ENCODE peak calls at places on chromosome 7, in ten cellular contexts. One of them, this sample, is unnamed.
A peak's percentile ranks its signal among the peaks of the same experiment; 100 is the strongest.

GRCh38 chr7:131238260-131238940 is 89.3 kb upstream of the MKLN1 start:
- DNase-seq in NCI-H2081 treated with DMSO at 0.1 percent for 48 hours: no peak
- DNase-seq in uterus: no peak
- DNase-seq in omental fat pad: no peak
- DNase-seq in dorsolateral prefrontal cortex: no peak
- DNase-seq in A549: peak; percentile 87
- DNase-seq in CD4-positive, alpha-beta T cell: no peak
- DNase-seq in psoas muscle: no peak
- DNase-seq in GM03348: peak; percentile 52
- DNase-seq in tibial artery: no peak
- DNase-seq in this sample: no peak

GRCh38 chr7:55112056-55112455 is 93.2 kb downstream of the EGFR start:
- DNase-seq in A549: no peak
- DNase-seq in omental fat pad: no peak
- DNase-seq in dorsolateral prefrontal cortex: no peak
- DNase-seq in GM03348: no peak
- DNase-seq in uterus: no peak
- DNase-seq in CD4-positive, alpha-beta T cell: no peak
- DNase-seq in tibial artery: no peak
- DNase-seq in NCI-H2081 treated with DMSO at 0.1 percent for 48 hours: no peak
- DNase-seq in psoas muscle: no peak
- DNase-seq in this sample: no peak

GRCh38 chr7:54799792-54800191 is 40.8 kb upstream of the SEC61G start:
- DNase-seq in NCI-H2081 treated with DMSO at 0.1 percent for 48 hours: no peak
- DNase-seq in GM03348: no peak
- DNase-seq in uterus: no peak
- DNase-seq in psoas muscle: no peak
- DNase-seq in omental fat pad: no peak
- DNase-seq in CD4-positive, alpha-beta T cell: no peak
- DNase-seq in A549: no peak
- DNase-seq in tibial artery: no peak
- DNase-seq in dorsolateral prefrontal cortex: no peak
- DNase-seq in this sample: no peak

GRCh38 chr7:40493609-40494041 is 358.8 kb downstream of the SUGCT start:
- DNase-seq in GM03348: peak; percentile 72
- DNase-seq in dorsolateral prefrontal cortex: no peak
- DNase-seq in A549: no peak
- DNase-seq in omental fat pad: no peak
- DNase-seq in psoas muscle: no peak
- DNase-seq in NCI-H2081 treated with DMSO at 0.1 percent for 48 hours: no peak
- DNase-seq in tibial artery: no peak
- DNase-seq in CD4-positive, alpha-beta T cell: no peak
- DNase-seq in uterus: no peak
- DNase-seq in this sample: no peak

GRCh38 chr7:140506788-140507464 is 27.6 kb upstream of the MKRN1 start:
- DNase-seq in CD4-positive, alpha-beta T cell: no peak
- DNase-seq in dorsolateral prefrontal cortex: no peak
- DNase-seq in uterus: peak; percentile 52
- DNase-seq in NCI-H2081 treated with DMSO at 0.1 percent for 48 hours: peak; percentile 87
- DNase-seq in GM03348: peak; percentile 80
- DNase-seq in tibial artery: peak; percentile 80
- DNase-seq in psoas muscle: peak; percentile 23
- DNase-seq in omental fat pad: no peak
- DNase-seq in A549: peak; percentile 27
- DNase-seq in this sample: no peak

GRCh38 chr7:133481676-133482075 is 228.8 kb downstream of the EXOC4 start:
- DNase-seq in psoas muscle: no peak
- DNase-seq in NCI-H2081 treated with DMSO at 0.1 percent for 48 hours: no peak
- DNase-seq in dorsolateral prefrontal cortex: no peak
- DNase-seq in CD4-positive, alpha-beta T cell: no peak
- DNase-seq in omental fat pad: no peak
- DNase-seq in tibial artery: no peak
- DNase-seq in A549: peak; percentile 1
- DNase-seq in GM03348: peak; percentile 55
- DNase-seq in uterus: no peak
- DNase-seq in this sample: no peak

GRCh38 chr7:2042650-2043049 is 190.1 kb downstream of the MAD1L1 start:
- DNase-seq in omental fat pad: no peak
- DNase-seq in CD4-positive, alpha-beta T cell: no peak
- DNase-seq in psoas muscle: peak; percentile 2
- DNase-seq in dorsolateral prefrontal cortex: no peak
- DNase-seq in uterus: no peak
- DNase-seq in NCI-H2081 treated with DMSO at 0.1 percent for 48 hours: no peak
- DNase-seq in A549: no peak
- DNase-seq in GM03348: no peak
- DNase-seq in tibial artery: peak; percentile 37
- DNase-seq in this sample: no peak

GRCh38 chr7:95472521-95473160 is 13.1 kb upstream of the ASB4 start:
- DNase-seq in uterus: no peak
- DNase-seq in omental fat pad: no peak
- DNase-seq in dorsolateral prefrontal cortex: no peak
- DNase-seq in A549: no peak
- DNase-seq in tibial artery: no peak
- DNase-seq in CD4-positive, alpha-beta T cell: no peak
- DNase-seq in GM03348: peak; percentile 33
- DNase-seq in psoas muscle: no peak
- DNase-seq in NCI-H2081 treated with DMSO at 0.1 percent for 48 hours: peak; percentile 46
- DNase-seq in this sample: no peak

GRCh38 chr7:106503626-106504025 is 157.3 kb downstream of the CCDC71L start:
- DNase-seq in GM03348: no peak
- DNase-seq in CD4-positive, alpha-beta T cell: no peak
- DNase-seq in uterus: no peak
- DNase-seq in NCI-H2081 treated with DMSO at 0.1 percent for 48 hours: no peak
- DNase-seq in A549: no peak
- DNase-seq in tibial artery: no peak
- DNase-seq in psoas muscle: no peak
- DNase-seq in dorsolateral prefrontal cortex: no peak
- DNase-seq in omental fat pad: no peak
- DNase-seq in this sample: no peak

GRCh38 chr7:112448891-112449290 is 1.4 kb upstream of the IFRD1 start:
- DNase-seq in uterus: no peak
- DNase-seq in tibial artery: no peak
- DNase-seq in NCI-H2081 treated with DMSO at 0.1 percent for 48 hours: no peak
- DNase-seq in psoas muscle: no peak
- DNase-seq in omental fat pad: no peak
- DNase-seq in A549: no peak
- DNase-seq in GM03348: no peak
- DNase-seq in dorsolateral prefrontal cortex: no peak
- DNase-seq in CD4-positive, alpha-beta T cell: no peak
- DNase-seq in this sample: no peak

GRCh38 chr7:27921081-27921836 is 181.3 kb downstream of the TAX1BP1 start:
- DNase-seq in uterus: no peak
- DNase-seq in dorsolateral prefrontal cortex: no peak
- DNase-seq in tibial artery: no peak
- DNase-seq in CD4-positive, alpha-beta T cell: no peak
- DNase-seq in omental fat pad: no peak
- DNase-seq in A549: peak; percentile 82
- DNase-seq in GM03348: peak; percentile 69
- DNase-seq in NCI-H2081 treated with DMSO at 0.1 percent for 48 hours: peak; percentile 60
- DNase-seq in psoas muscle: no peak
- DNase-seq in this sample: no peak

GRCh38 chr7:80053098-80053497 is 81.5 kb upstream of the GNAI1 start:
- DNase-seq in GM03348: no peak
- DNase-seq in tibial artery: no peak
- DNase-seq in CD4-positive, alpha-beta T cell: no peak
- DNase-seq in uterus: no peak
- DNase-seq in omental fat pad: no peak
- DNase-seq in dorsolateral prefrontal cortex: no peak
- DNase-seq in A549: no peak
- DNase-seq in NCI-H2081 treated with DMSO at 0.1 percent for 48 hours: peak; percentile 63
- DNase-seq in psoas muscle: no peak
- DNase-seq in this sample: no peak

GRCh38 chr7:6705959-6706665 is 635 bp downstream of the ZNF12 start:
- DNase-seq in A549: peak; percentile 51
- DNase-seq in uterus: peak; percentile 27
- DNase-seq in psoas muscle: peak; percentile 39
- DNase-seq in GM03348: peak; percentile 61
- DNase-seq in omental fat pad: no peak
- DNase-seq in CD4-positive, alpha-beta T cell: peak; percentile 1
- DNase-seq in dorsolateral prefrontal cortex: no peak
- DNase-seq in NCI-H2081 treated with DMSO at 0.1 percent for 48 hours: no peak
- DNase-seq in tibial artery: no peak
- DNase-seq in this sample: peak; percentile 5

GRCh38 chr7:131108212-131108980 is 219.3 kb upstream of the MKLN1 start:
- DNase-seq in uterus: no peak
- DNase-seq in CD4-positive, alpha-beta T cell: no peak
- DNase-seq in omental fat pad: no peak
- DNase-seq in GM03348: peak; percentile 15
- DNase-seq in tibial artery: no peak
- DNase-seq in dorsolateral prefrontal cortex: no peak
- DNase-seq in A549: peak; percentile 39
- DNase-seq in NCI-H2081 treated with DMSO at 0.1 percent for 48 hours: no peak
- DNase-seq in psoas muscle: peak; percentile 64
- DNase-seq in this sample: no peak

GRCh38 chr7:33744293-33744692 is 161.0 kb upstream of the BMPER start:
- DNase-seq in A549: peak; percentile 48
- DNase-seq in NCI-H2081 treated with DMSO at 0.1 percent for 48 hours: no peak
- DNase-seq in uterus: no peak
- DNase-seq in tibial artery: no peak
- DNase-seq in omental fat pad: no peak
- DNase-seq in GM03348: no peak
- DNase-seq in psoas muscle: no peak
- DNase-seq in CD4-positive, alpha-beta T cell: no peak
- DNase-seq in dorsolateral prefrontal cortex: no peak
- DNase-seq in this sample: no peak

GRCh38 chr7:1693991-1694524 is 24.0 kb downstream of the ELFN1 start:
- DNase-seq in GM03348: no peak
- DNase-seq in NCI-H2081 treated with DMSO at 0.1 percent for 48 hours: no peak
- DNase-seq in omental fat pad: peak; percentile 63
- DNase-seq in tibial artery: peak; percentile 54
- DNase-seq in CD4-positive, alpha-beta T cell: no peak
- DNase-seq in A549: peak; percentile 50
- DNase-seq in dorsolateral prefrontal cortex: peak; percentile 74
- DNase-seq in psoas muscle: no peak
- DNase-seq in uterus: no peak
- DNase-seq in this sample: no peak

GRCh38 chr7:8590791-8591190 is 157.4 kb downstream of the NXPH1 start:
- DNase-seq in A549: no peak
- DNase-seq in tibial artery: no peak
- DNase-seq in psoas muscle: no peak
- DNase-seq in uterus: no peak
- DNase-seq in CD4-positive, alpha-beta T cell: no peak
- DNase-seq in GM03348: no peak
- DNase-seq in omental fat pad: no peak
- DNase-seq in dorsolateral prefrontal cortex: no peak
- DNase-seq in NCI-H2081 treated with DMSO at 0.1 percent for 48 hours: no peak
- DNase-seq in this sample: no peak

GRCh38 chr7:47978790-47979144 is 648 bp downstream of the HUS1 start:
- DNase-seq in GM03348: no peak
- DNase-seq in dorsolateral prefrontal cortex: no peak
- DNase-seq in A549: no peak
- DNase-seq in uterus: no peak
- DNase-seq in psoas muscle: no peak
- DNase-seq in tibial artery: no peak
- DNase-seq in NCI-H2081 treated with DMSO at 0.1 percent for 48 hours: no peak
- DNase-seq in omental fat pad: no peak
- DNase-seq in CD4-positive, alpha-beta T cell: no peak
- DNase-seq in this sample: no peak